ENCODE peak calls at places on chromosomes 3 and 15, in five cellular contexts. M is AG10803, E is Panc1, I is suprapubic skin, R is AG09309. H is an unnamed sample.

GRCh38 chr3:30551266-30551665 is 55.1 kb upstream of the TGFBR2 start:
- DNase-seq in M (no peak), E (no peak), I (no peak), R (no peak), H (no peak)

GRCh38 chr3:25911525-25912295 is 121.8 kb downstream of the OXSM start:
- DNase-seq in M (no peak), E (no peak), I (no peak), R (no peak), H (no peak)

GRCh38 chr3:16252988-16253387 is 11.8 kb downstream of the DPH3 start:
- DNase-seq in M (no peak), E (no peak), I (no peak), R (no peak), H (no peak)

GRCh38 chr3:144491333-144491732 is 519.7 kb downstream of the DIPK2A start:
- DNase-seq in M (no peak), E (no peak), I (no peak), R (no peak), H (no peak)

GRCh38 chr15:77607894-77608261 is 24.8 kb downstream of the LINGO1 start:
- DNase-seq in M (no peak), E (no peak), I (no peak), R (no peak), H (no peak)

GRCh38 chr3:28077566-28077965 is 163.9 kb upstream of the CMC1 start:
- DNase-seq in M (peak; percentile 23), E (no peak), I (no peak), R (peak; percentile 5), H (no peak)

GRCh38 chr15:67564590-67565345 is 22.3 kb downstream of the MAP2K5 start:
- DNase-seq in M (no peak), E (no peak), I (no peak), R (no peak), H (no peak)

GRCh38 chr3:134056464-134056891 is 26.8 kb upstream of the SLCO2A1 start:
- DNase-seq in M (no peak), E (no peak), I (peak; percentile 40), R (no peak), H (peak; percentile 50)

GRCh38 chr15:45903283-45903682 is 268.5 kb downstream of the SQOR start:
- DNase-seq in M (no peak), E (no peak), I (no peak), R (no peak), H (no peak)

GRCh38 chr3:114383875-114384557 is 90.2 kb downstream of the TIGIT start:
- DNase-seq in M (peak; percentile 89), E (peak; percentile 61), I (peak; percentile 86), R (peak; percentile 59), H (peak; percentile 89)

GRCh38 chr3:125128861-125129501 is 73.2 kb upstream of the HEG1 start:
- DNase-seq in M (peak; percentile 97), E (no peak), I (no peak), R (peak; percentile 82), H (no peak)

GRCh38 chr3:48042071-48042760 is 26.0 kb upstream of the MAP4 start:
- DNase-seq in M (no peak), E (no peak), I (no peak), R (no peak), H (no peak)

GRCh38 chr3:157160652-157161480 is 919 bp upstream of the CCNL1 start:
- DNase-seq in M (peak; percentile 96), E (no peak), I (peak; percentile 95), R (peak; percentile 84), H (peak; percentile 94)

GRCh38 chr15:57495554-57496235 is 96.0 kb upstream of the MYZAP start:
- DNase-seq in M (no peak), E (no peak), I (no peak), R (no peak), H (no peak)

GRCh38 chr3:71585126-71585525 is 1.6 kb upstream of the FOXP1 start:
- DNase-seq in M (no peak), E (no peak), I (no peak), R (no peak), H (no peak)

GRCh38 chr3:46097691-46098241 is 70.5 kb upstream of the XCR1 start:
- DNase-seq in M (peak; percentile 74), E (no peak), I (no peak), R (no peak), H (no peak)

GRCh38 chr15:55250951-55251350 is 38.7 kb downstream of the RAB27A start:
- DNase-seq in M (no peak), E (no peak), I (no peak), R (no peak), H (no peak)

GRCh38 chr3:51408021-51408420 is 16.9 kb downstream of the RBM15B start:
- DNase-seq in M (no peak), E (no peak), I (no peak), R (no peak), H (no peak)

GRCh38 chr3:98596902-98597500 is 3.6 kb upstream of the CPOX start:
- DNase-seq in M (no peak), E (no peak), I (no peak), R (no peak), H (no peak)

GRCh38 chr3:171846594-171846993 is 3.4 kb downstream of the TMEM212 start:
- DNase-seq in M (peak; percentile 25), E (no peak), I (no peak), R (no peak), H (no peak)

GRCh38 chr3:21390136-21390535 is 360.9 kb downstream of the ZNF385D start:
- DNase-seq in M (peak; percentile 98), E (no peak), I (no peak), R (peak; percentile 94), H (no peak)

GRCh38 chr15:77966540-77967290 is 110.8 kb downstream of the TBC1D2B start:
- DNase-seq in M (peak; percentile 53), E (no peak), I (peak; percentile 77), R (no peak), H (no peak)

GRCh38 chr3:141561426-141562034 is 74.7 kb downstream of the RASA2 start:
- DNase-seq in M (peak; percentile 76), E (peak; percentile 60), I (no peak), R (no peak), H (no peak)

GRCh38 chr15:73876779-73877178 is 3.4 kb downstream of the TBC1D21 start:
- DNase-seq in M (no peak), E (no peak), I (no peak), R (no peak), H (no peak)

GRCh38 chr15:93730724-93731123 is 500.6 kb upstream of the MCTP2 start:
- DNase-seq in M (no peak), E (no peak), I (no peak), R (no peak), H (no peak)

GRCh38 chr3:166531730-166532129 is 694.5 kb upstream of the BCHE start:
- DNase-seq in M (no peak), E (no peak), I (no peak), R (no peak), H (no peak)

GRCh38 chr3:140753865-140754754 is 76.2 kb downstream of the TRIM42 start:
- DNase-seq in M (no peak), E (no peak), I (no peak), R (no peak), H (no peak)

GRCh38 chr3:835096-835495 is 257.7 kb upstream of the CNTN6 start:
- DNase-seq in M (no peak), E (no peak), I (no peak), R (no peak), H (no peak)

GRCh38 chr3:39404943-39405686 is 1.4 kb upstream of the RPSA start:
- DNase-seq in M (no peak), E (no peak), I (no peak), R (no peak), H (no peak)
- H3K4me3 ChIP-seq in M (no peak overlapping the region), E (no peak overlapping the region), I (no peak overlapping the region), R (no peak overlapping the region), H (no peak overlapping the region)

GRCh38 chr3:115624029-115624645 is 827 bp downstream of the GAP43 start:
- DNase-seq in M (no peak), E (no peak), I (no peak), R (no peak), H (no peak)
- H3K4me3 ChIP-seq in M (no peak overlapping the region), E (no peak overlapping the region), I (peak overlapping the region; percentile 14), R (peak overlapping the region; percentile 38), H (no peak overlapping the region)

DNA sequence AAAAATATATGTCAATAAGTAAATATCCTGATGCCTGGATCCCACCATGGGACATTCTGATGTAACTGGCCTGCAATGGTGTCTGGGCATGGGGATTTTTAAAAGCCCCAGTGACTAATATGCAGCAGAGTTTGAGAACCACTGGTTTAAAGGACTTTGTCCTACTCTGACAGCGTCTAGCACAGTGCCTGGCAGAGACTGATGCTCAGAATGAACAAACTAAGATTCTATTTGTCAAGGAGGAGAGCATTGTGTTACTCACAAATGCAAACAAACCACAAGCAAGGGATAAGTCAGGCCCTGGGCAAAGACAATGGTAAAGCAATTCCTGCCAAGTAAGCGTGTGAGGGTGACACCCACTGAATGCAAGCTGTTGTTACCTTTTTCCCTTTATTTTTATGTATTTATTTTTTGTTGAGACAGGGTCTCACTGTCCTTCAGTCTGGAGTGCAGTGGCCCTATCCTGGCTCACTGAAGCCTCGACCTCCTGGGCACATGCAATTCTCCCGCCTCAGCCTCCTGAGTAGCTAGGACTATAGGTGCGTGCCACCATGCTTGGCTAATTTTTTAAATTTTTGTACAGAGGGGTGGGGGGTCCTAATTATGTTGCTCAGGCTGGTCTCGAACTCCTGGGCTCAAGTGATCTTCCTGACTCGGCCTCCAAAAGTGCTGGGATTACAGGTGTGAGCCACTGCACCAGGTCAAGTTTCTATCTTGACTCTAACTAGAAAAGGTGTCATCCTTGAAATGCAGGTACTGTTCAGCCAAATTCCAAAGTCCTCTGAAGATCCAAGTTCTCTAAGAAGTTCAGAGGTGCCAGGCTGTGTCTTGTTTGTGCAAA is 909 bp upstream of the GPD1L start:
- DNase-seq in M (peak; percentile 5), E (no peak), I (peak; percentile 21), R (no peak), H (no peak)
- H3K4me3 ChIP-seq in M (peak overlapping the region; percentile 55), E (peak overlapping the region; percentile 19), I (no peak overlapping the region), R (no peak overlapping the region), H (no peak overlapping the region)

GRCh38 chr3:107432013-107432515 is 54.8 kb downstream of the CCDC54 start:
- DNase-seq in M (peak; percentile 10), E (no peak), I (no peak), R (no peak), H (no peak)

GRCh38 chr3:107431298-107432012 is 54.2 kb downstream of the CCDC54 start:
- DNase-seq in M (peak; percentile 67), E (no peak), I (peak; percentile 89), R (no peak), H (peak; percentile 91)

GRCh38 chr3:107430214-107431047 is 53.2 kb downstream of the CCDC54 start:
- DNase-seq in M (peak; percentile 55), E (no peak), I (no peak), R (no peak), H (peak; percentile 47)

GRCh38 chr3:107431048-107431297 is 53.7 kb downstream of the CCDC54 start:
- DNase-seq in M (no peak), E (no peak), I (no peak), R (no peak), H (no peak)

DNA sequence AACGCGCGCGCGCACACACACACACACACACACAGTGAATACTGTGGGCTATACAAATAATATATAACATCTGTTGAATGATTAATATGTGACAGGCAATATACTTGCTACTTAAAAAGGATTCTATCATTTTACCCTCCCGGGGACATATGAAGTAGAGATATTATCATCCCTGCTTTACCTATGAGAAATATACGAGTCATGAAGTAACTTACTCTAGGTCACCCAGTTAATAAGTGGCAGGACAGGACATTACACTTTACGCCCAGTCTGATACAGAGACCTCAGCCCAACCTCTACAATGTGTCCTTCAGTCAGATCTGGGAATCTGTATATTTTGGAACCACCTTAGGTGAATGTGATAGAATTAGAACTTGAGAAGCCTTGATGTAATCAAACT is 55.4 kb downstream of the CCDC54 start:
- DNase-seq in M (no peak), E (no peak), I (no peak), R (no peak), H (no peak)
- H3K4me3 ChIP-seq in M (peak overlapping the region; percentile 76), E (no peak overlapping the region), I (peak overlapping the region; percentile 77), R (no peak overlapping the region), H (no peak overlapping the region)